ENCODE peak calls at places on chromosomes 11 and 22, in nine cellular contexts. One of them, this sample, is unnamed.

GRCh38 chr11:94759522-94759921 is 8.6 kb upstream of the AMOTL1 start:
- DNase-seq in foreskin fibroblast: no peak
- DNase-seq in progenitor cell of endocrine pancreas: no peak
- DNase-seq in cardiac muscle cell: no peak
- DNase-seq in body of pancreas: no peak
- DNase-seq in astrocyte of the spinal cord: no peak
- DNase-seq in IMR-90: no peak
- DNase-seq in PC-9: no peak
- DNase-seq in cardiac fibroblast: no peak
- DNase-seq in this sample: no peak

GRCh38 chr11:115580416-115580815 is 76.2 kb upstream of the CADM1 start:
- DNase-seq in IMR-90: no peak
- DNase-seq in astrocyte of the spinal cord: no peak
- DNase-seq in PC-9: no peak
- DNase-seq in progenitor cell of endocrine pancreas: no peak
- DNase-seq in cardiac fibroblast: no peak
- DNase-seq in body of pancreas: no peak
- DNase-seq in foreskin fibroblast: no peak
- DNase-seq in cardiac muscle cell: no peak
- DNase-seq in this sample: no peak

GRCh38 chr22:42613869-42614268 is 814 bp downstream of the POLDIP3 start:
- DNase-seq in cardiac muscle cell: peak; percentile 28
- DNase-seq in PC-9: no peak
- DNase-seq in astrocyte of the spinal cord: no peak
- DNase-seq in cardiac fibroblast: peak; percentile 28
- DNase-seq in IMR-90: no peak
- DNase-seq in progenitor cell of endocrine pancreas: no peak
- DNase-seq in body of pancreas: no peak
- DNase-seq in foreskin fibroblast: no peak
- DNase-seq in this sample: no peak

GRCh38 chr11:10255388-10256125 is 38.5 kb downstream of the SBF2 start:
- DNase-seq in cardiac fibroblast: no peak
- DNase-seq in cardiac muscle cell: no peak
- DNase-seq in body of pancreas: no peak
- DNase-seq in IMR-90: peak; percentile 63
- DNase-seq in PC-9: no peak
- DNase-seq in foreskin fibroblast: no peak
- DNase-seq in astrocyte of the spinal cord: no peak
- DNase-seq in progenitor cell of endocrine pancreas: no peak
- DNase-seq in this sample: no peak

GRCh38 chr22:40491990-40492631 is 121.7 kb downstream of the SGSM3 start:
- DNase-seq in IMR-90: peak; percentile 40
- DNase-seq in cardiac fibroblast: peak; percentile 90
- DNase-seq in PC-9: no peak
- DNase-seq in foreskin fibroblast: no peak
- DNase-seq in body of pancreas: no peak
- DNase-seq in astrocyte of the spinal cord: peak; percentile 43
- DNase-seq in cardiac muscle cell: peak; percentile 77
- DNase-seq in progenitor cell of endocrine pancreas: no peak
- DNase-seq in this sample: no peak

GRCh38 chr11:34219279-34219678 is 113.8 kb downstream of the NAT10 start:
- DNase-seq in body of pancreas: no peak
- DNase-seq in progenitor cell of endocrine pancreas: no peak
- DNase-seq in astrocyte of the spinal cord: no peak
- DNase-seq in IMR-90: no peak
- DNase-seq in foreskin fibroblast: no peak
- DNase-seq in cardiac fibroblast: no peak
- DNase-seq in cardiac muscle cell: no peak
- DNase-seq in PC-9: no peak
- DNase-seq in this sample: no peak

GRCh38 chr11:64601605-64602465 is 10.8 kb downstream of the SLC22A12 start:
- DNase-seq in progenitor cell of endocrine pancreas: no peak
- DNase-seq in IMR-90: no peak
- DNase-seq in cardiac fibroblast: no peak
- DNase-seq in astrocyte of the spinal cord: no peak
- DNase-seq in foreskin fibroblast: no peak
- DNase-seq in PC-9: no peak
- DNase-seq in cardiac muscle cell: no peak
- DNase-seq in body of pancreas: no peak
- DNase-seq in this sample: no peak

GRCh38 chr11:121841487-121842167 is 274.4 kb downstream of the BLID start:
- DNase-seq in astrocyte of the spinal cord: peak; percentile 83
- DNase-seq in foreskin fibroblast: peak; percentile 91
- DNase-seq in cardiac muscle cell: peak; percentile 88
- DNase-seq in progenitor cell of endocrine pancreas: no peak
- DNase-seq in IMR-90: peak; percentile 83
- DNase-seq in body of pancreas: peak; percentile 10
- DNase-seq in PC-9: no peak
- DNase-seq in cardiac fibroblast: peak; percentile 86
- DNase-seq in this sample: peak; percentile 57

GRCh38 chr22:29148826-29149225 is 56.9 kb upstream of the EMID1 start:
- DNase-seq in PC-9: no peak
- DNase-seq in progenitor cell of endocrine pancreas: no peak
- DNase-seq in cardiac muscle cell: no peak
- DNase-seq in foreskin fibroblast: no peak
- DNase-seq in astrocyte of the spinal cord: no peak
- DNase-seq in cardiac fibroblast: no peak
- DNase-seq in IMR-90: no peak
- DNase-seq in body of pancreas: no peak
- DNase-seq in this sample: no peak

GRCh38 chr11:35165416-35166368 is 26.7 kb downstream of the CD44 start:
- DNase-seq in PC-9: no peak
- DNase-seq in body of pancreas: peak; percentile 34
- DNase-seq in cardiac muscle cell: peak; percentile 87
- DNase-seq in cardiac fibroblast: peak; percentile 88
- DNase-seq in IMR-90: peak; percentile 50
- DNase-seq in progenitor cell of endocrine pancreas: no peak
- DNase-seq in astrocyte of the spinal cord: peak; percentile 88
- DNase-seq in foreskin fibroblast: peak; percentile 78
- DNase-seq in this sample: peak; percentile 73

GRCh38 chr22:36998620-36999351 is 20.5 kb downstream of the TST start:
- DNase-seq in progenitor cell of endocrine pancreas: no peak
- DNase-seq in PC-9: no peak
- DNase-seq in astrocyte of the spinal cord: no peak
- DNase-seq in cardiac muscle cell: peak; percentile 21
- DNase-seq in body of pancreas: no peak
- DNase-seq in IMR-90: peak; percentile 15
- DNase-seq in foreskin fibroblast: peak; percentile 30
- DNase-seq in cardiac fibroblast: no peak
- DNase-seq in this sample: peak; percentile 28
- TF ChIP-seq CTCF in progenitor cell of endocrine pancreas: no peak
- TF ChIP-seq CTCF in PC-9: peak; percentile 52
- TF ChIP-seq CTCF in astrocyte of the spinal cord: no peak
- TF ChIP-seq CTCF in cardiac muscle cell: no peak
- TF ChIP-seq CTCF in body of pancreas: no peak
- TF ChIP-seq CTCF in IMR-90: no peak
- TF ChIP-seq CTCF in foreskin fibroblast: no peak
- TF ChIP-seq CTCF in cardiac fibroblast: no peak
- TF ChIP-seq CTCF in this sample: peak; percentile 52

GRCh38 chr22:50731811-50732624 is 6.0 kb upstream of the ACR start:
- DNase-seq in foreskin fibroblast: peak; percentile 32
- DNase-seq in astrocyte of the spinal cord: no peak
- DNase-seq in progenitor cell of endocrine pancreas: no peak
- DNase-seq in cardiac fibroblast: peak; percentile 50
- DNase-seq in IMR-90: peak; percentile 31
- DNase-seq in body of pancreas: peak; percentile 43
- DNase-seq in cardiac muscle cell: peak; percentile 55
- DNase-seq in PC-9: peak; percentile 28
- DNase-seq in this sample: peak; percentile 16

GRCh38 chr22:50729391-50730012 is 8.5 kb upstream of the ACR start:
- DNase-seq in astrocyte of the spinal cord: no peak
- DNase-seq in progenitor cell of endocrine pancreas: no peak
- DNase-seq in PC-9: no peak
- DNase-seq in cardiac fibroblast: no peak
- DNase-seq in foreskin fibroblast: no peak
- DNase-seq in body of pancreas: no peak
- DNase-seq in IMR-90: no peak
- DNase-seq in cardiac muscle cell: no peak
- DNase-seq in this sample: no peak

GRCh38 chr22:50728523-50728931 is 9.5 kb upstream of the ACR start:
- DNase-seq in foreskin fibroblast: no peak
- DNase-seq in PC-9: no peak
- DNase-seq in cardiac muscle cell: no peak
- DNase-seq in astrocyte of the spinal cord: no peak
- DNase-seq in IMR-90: no peak
- DNase-seq in progenitor cell of endocrine pancreas: no peak
- DNase-seq in cardiac fibroblast: no peak
- DNase-seq in body of pancreas: no peak
- DNase-seq in this sample: no peak

GRCh38 chr22:50730941-50731661 is 6.9 kb upstream of the ACR start:
- DNase-seq in PC-9: no peak
- DNase-seq in astrocyte of the spinal cord: no peak
- DNase-seq in IMR-90: no peak
- DNase-seq in cardiac fibroblast: peak; percentile 29
- DNase-seq in body of pancreas: no peak
- DNase-seq in cardiac muscle cell: peak; percentile 12
- DNase-seq in foreskin fibroblast: no peak
- DNase-seq in progenitor cell of endocrine pancreas: no peak
- DNase-seq in this sample: no peak

GRCh38 chr22:50730013-50730891 is 7.8 kb upstream of the ACR start:
- DNase-seq in progenitor cell of endocrine pancreas: no peak
- DNase-seq in PC-9: no peak
- DNase-seq in foreskin fibroblast: no peak
- DNase-seq in cardiac fibroblast: no peak
- DNase-seq in cardiac muscle cell: no peak
- DNase-seq in astrocyte of the spinal cord: no peak
- DNase-seq in body of pancreas: no peak
- DNase-seq in IMR-90: no peak
- DNase-seq in this sample: no peak
- TF ChIP-seq CTCF in progenitor cell of endocrine pancreas: no peak
- TF ChIP-seq CTCF in PC-9: no peak
- TF ChIP-seq CTCF in foreskin fibroblast: no peak
- TF ChIP-seq CTCF in cardiac fibroblast: no peak
- TF ChIP-seq CTCF in cardiac muscle cell: no peak
- TF ChIP-seq CTCF in astrocyte of the spinal cord: no peak
- TF ChIP-seq CTCF in body of pancreas: no peak
- TF ChIP-seq CTCF in IMR-90: no peak
- TF ChIP-seq CTCF in this sample: no peak

GRCh38 chr11:72634472-72635095 is 39.6 kb downstream of the PDE2A start:
- DNase-seq in IMR-90: no peak
- DNase-seq in astrocyte of the spinal cord: no peak
- DNase-seq in PC-9: no peak
- DNase-seq in foreskin fibroblast: no peak
- DNase-seq in body of pancreas: peak; percentile 17
- DNase-seq in cardiac fibroblast: no peak
- DNase-seq in progenitor cell of endocrine pancreas: no peak
- DNase-seq in cardiac muscle cell: no peak
- DNase-seq in this sample: no peak
- TF ChIP-seq CTCF in IMR-90: no peak
- TF ChIP-seq CTCF in astrocyte of the spinal cord: no peak
- TF ChIP-seq CTCF in PC-9: no peak
- TF ChIP-seq CTCF in foreskin fibroblast: no peak
- TF ChIP-seq CTCF in body of pancreas: no peak
- TF ChIP-seq CTCF in cardiac fibroblast: no peak
- TF ChIP-seq CTCF in progenitor cell of endocrine pancreas: no peak
- TF ChIP-seq CTCF in cardiac muscle cell: no peak
- TF ChIP-seq CTCF in this sample: no peak

GRCh38 chr11:12483604-12484003 is 106.2 kb downstream of the PARVA start:
- DNase-seq in cardiac fibroblast: no peak
- DNase-seq in foreskin fibroblast: no peak
- DNase-seq in PC-9: no peak
- DNase-seq in IMR-90: no peak
- DNase-seq in cardiac muscle cell: no peak
- DNase-seq in body of pancreas: no peak
- DNase-seq in progenitor cell of endocrine pancreas: no peak
- DNase-seq in astrocyte of the spinal cord: no peak
- DNase-seq in this sample: no peak

GRCh38 chr11:12494699-12495098 is 117.3 kb downstream of the PARVA start:
- DNase-seq in astrocyte of the spinal cord: peak; percentile 28
- DNase-seq in progenitor cell of endocrine pancreas: no peak
- DNase-seq in PC-9: no peak
- DNase-seq in cardiac muscle cell: peak; percentile 34
- DNase-seq in body of pancreas: no peak
- DNase-seq in cardiac fibroblast: peak; percentile 32
- DNase-seq in IMR-90: peak; percentile 72
- DNase-seq in foreskin fibroblast: no peak
- DNase-seq in this sample: peak; percentile 64

GRCh38 chr11:12485328-12485727 is 108.0 kb downstream of the PARVA start:
- DNase-seq in PC-9: no peak
- DNase-seq in body of pancreas: no peak
- DNase-seq in cardiac fibroblast: no peak
- DNase-seq in foreskin fibroblast: no peak
- DNase-seq in IMR-90: no peak
- DNase-seq in cardiac muscle cell: no peak
- DNase-seq in astrocyte of the spinal cord: no peak
- DNase-seq in progenitor cell of endocrine pancreas: no peak
- DNase-seq in this sample: peak; percentile 6

GRCh38 chr11:12489246-12489772 is 111.9 kb downstream of the PARVA start:
- DNase-seq in foreskin fibroblast: no peak
- DNase-seq in body of pancreas: no peak
- DNase-seq in PC-9: no peak
- DNase-seq in astrocyte of the spinal cord: no peak
- DNase-seq in cardiac muscle cell: no peak
- DNase-seq in progenitor cell of endocrine pancreas: no peak
- DNase-seq in IMR-90: no peak
- DNase-seq in cardiac fibroblast: no peak
- DNase-seq in this sample: no peak
- TF ChIP-seq CTCF in foreskin fibroblast: no peak
- TF ChIP-seq CTCF in body of pancreas: no peak
- TF ChIP-seq CTCF in PC-9: no peak
- TF ChIP-seq CTCF in astrocyte of the spinal cord: no peak
- TF ChIP-seq CTCF in cardiac muscle cell: no peak
- TF ChIP-seq CTCF in progenitor cell of endocrine pancreas: no peak
- TF ChIP-seq CTCF in IMR-90: no peak
- TF ChIP-seq CTCF in cardiac fibroblast: no peak
- TF ChIP-seq CTCF in this sample: no peak

DNA sequence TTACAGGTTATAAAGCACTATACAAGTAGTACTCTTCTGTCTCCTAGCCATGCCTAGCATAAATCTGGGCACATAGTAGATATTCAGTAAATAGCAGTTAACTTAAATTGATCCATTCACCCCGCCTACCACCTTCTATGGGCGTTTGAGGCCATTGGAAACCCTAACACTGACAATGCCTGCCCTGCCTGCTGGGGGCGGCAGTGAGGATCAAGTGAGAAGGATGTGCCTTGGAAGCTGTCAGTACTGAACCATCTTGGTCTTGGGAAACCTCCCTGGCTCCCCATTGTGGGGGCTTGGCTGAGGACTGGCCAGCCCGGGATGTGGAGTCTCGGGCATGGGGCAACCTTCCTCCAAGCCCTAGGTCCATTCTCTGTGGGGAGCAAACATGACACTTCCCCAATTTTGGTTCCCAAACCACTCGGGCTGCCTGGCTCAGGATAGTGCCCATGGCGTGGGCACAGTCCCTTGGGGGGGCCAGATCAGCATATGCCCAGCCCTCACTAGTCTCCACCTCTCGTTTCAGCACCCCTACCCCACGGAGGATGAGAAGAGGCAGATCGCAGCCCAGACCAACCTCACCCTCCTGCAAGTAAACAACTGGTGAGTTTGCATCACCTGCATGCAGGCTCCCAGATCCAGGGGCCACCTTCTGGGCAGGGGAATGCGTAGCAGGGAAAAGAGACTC is 67.4 kb downstream of the FEZ1 start:
- DNase-seq in body of pancreas: no peak
- DNase-seq in IMR-90: no peak
- DNase-seq in foreskin fibroblast: no peak
- DNase-seq in cardiac muscle cell: no peak
- DNase-seq in progenitor cell of endocrine pancreas: no peak
- DNase-seq in PC-9: no peak
- DNase-seq in astrocyte of the spinal cord: no peak
- DNase-seq in cardiac fibroblast: no peak
- DNase-seq in this sample: no peak
- TF ChIP-seq CTCF in body of pancreas: no peak
- TF ChIP-seq CTCF in IMR-90: no peak
- TF ChIP-seq CTCF in foreskin fibroblast: no peak
- TF ChIP-seq CTCF in cardiac muscle cell: no peak
- TF ChIP-seq CTCF in progenitor cell of endocrine pancreas: no peak
- TF ChIP-seq CTCF in PC-9: no peak
- TF ChIP-seq CTCF in astrocyte of the spinal cord: no peak
- TF ChIP-seq CTCF in cardiac fibroblast: no peak
- TF ChIP-seq CTCF in this sample: no peak

This sample was measured in HFFc6.